ENCODE peak calls at places on chromosomes 7 and 10, in seven cellular contexts. One of them, this sample, is unnamed.

GRCh38 chr7:24328050-24328449 is 44.1 kb downstream of the NPY start:
- DNase-seq in CD8-positive, alpha-beta T cell: no peak
- DNase-seq in AG04450: no peak
- DNase-seq in breast epithelium: no peak
- DNase-seq in heart left ventricle: no peak
- DNase-seq in right lobe of liver: no peak
- DNase-seq in endothelial cell of umbilical vein: no peak
- DNase-seq in this sample: no peak

GRCh38 chr7:64651632-64652165 is 14.2 kb upstream of the ZNF107 start:
- DNase-seq in CD8-positive, alpha-beta T cell: no peak
- DNase-seq in AG04450: no peak
- DNase-seq in breast epithelium: no peak
- DNase-seq in heart left ventricle: no peak
- DNase-seq in right lobe of liver: no peak
- DNase-seq in endothelial cell of umbilical vein: no peak
- DNase-seq in this sample: no peak

GRCh38 chr10:70223728-70224127 is 9.5 kb downstream of the PPA1 start:
- DNase-seq in CD8-positive, alpha-beta T cell: no peak
- DNase-seq in AG04450: no peak
- DNase-seq in breast epithelium: no peak
- DNase-seq in heart left ventricle: no peak
- DNase-seq in right lobe of liver: no peak
- DNase-seq in endothelial cell of umbilical vein: no peak
- DNase-seq in this sample: no peak

GRCh38 chr7:19575909-19576557 is 132.8 kb downstream of the POLR1F start:
- DNase-seq in CD8-positive, alpha-beta T cell: no peak
- DNase-seq in AG04450: no peak
- DNase-seq in breast epithelium: no peak
- DNase-seq in heart left ventricle: no peak
- DNase-seq in right lobe of liver: no peak
- DNase-seq in endothelial cell of umbilical vein: no peak
- DNase-seq in this sample: no peak

GRCh38 chr7:111677848-111678247 is 115.6 kb upstream of the IMMP2L start:
- DNase-seq in CD8-positive, alpha-beta T cell: no peak
- DNase-seq in AG04450: no peak
- DNase-seq in breast epithelium: no peak
- DNase-seq in heart left ventricle: no peak
- DNase-seq in right lobe of liver: peak; percentile 61
- DNase-seq in endothelial cell of umbilical vein: no peak
- DNase-seq in this sample: no peak

GRCh38 chr7:126001344-126001743 is 1071.7 kb upstream of the POT1 start:
- DNase-seq in CD8-positive, alpha-beta T cell: no peak
- DNase-seq in AG04450: no peak
- DNase-seq in breast epithelium: no peak
- DNase-seq in heart left ventricle: no peak
- DNase-seq in right lobe of liver: no peak
- DNase-seq in endothelial cell of umbilical vein: no peak
- DNase-seq in this sample: no peak

GRCh38 chr10:84429926-84430520 is 101.6 kb downstream of the CCSER2 start:
- DNase-seq in CD8-positive, alpha-beta T cell: peak; percentile 45
- DNase-seq in AG04450: no peak
- DNase-seq in breast epithelium: peak; percentile 58
- DNase-seq in heart left ventricle: peak; percentile 38
- DNase-seq in right lobe of liver: peak; percentile 58
- DNase-seq in endothelial cell of umbilical vein: peak; percentile 73
- DNase-seq in this sample: peak; percentile 43

GRCh38 chr7:2687881-2688318 is at the start of gene AMZ1:
- DNase-seq in CD8-positive, alpha-beta T cell: no peak
- DNase-seq in AG04450: no peak
- DNase-seq in breast epithelium: no peak
- DNase-seq in heart left ventricle: no peak
- DNase-seq in right lobe of liver: no peak
- DNase-seq in endothelial cell of umbilical vein: no peak
- DNase-seq in this sample: no peak

GRCh38 chr10:26290236-26290635 is 73.7 kb downstream of the GAD2 start:
- DNase-seq in CD8-positive, alpha-beta T cell: no peak
- DNase-seq in AG04450: no peak
- DNase-seq in breast epithelium: no peak
- DNase-seq in heart left ventricle: no peak
- DNase-seq in right lobe of liver: no peak
- DNase-seq in endothelial cell of umbilical vein: no peak
- DNase-seq in this sample: no peak

GRCh38 chr10:93947055-93947454 is 46.7 kb upstream of the PLCE1 start:
- DNase-seq in CD8-positive, alpha-beta T cell: no peak
- DNase-seq in AG04450: peak; percentile 60
- DNase-seq in breast epithelium: no peak
- DNase-seq in heart left ventricle: peak; percentile 77
- DNase-seq in right lobe of liver: no peak
- DNase-seq in endothelial cell of umbilical vein: no peak
- DNase-seq in this sample: no peak

GRCh38 chr7:29146888-29147609 is 712 bp upstream of the CPVL start:
- DNase-seq in CD8-positive, alpha-beta T cell: no peak
- DNase-seq in AG04450: no peak
- DNase-seq in breast epithelium: no peak
- DNase-seq in heart left ventricle: peak; percentile 73
- DNase-seq in right lobe of liver: no peak
- DNase-seq in endothelial cell of umbilical vein: no peak
- DNase-seq in this sample: no peak

GRCh38 chr7:84613411-84613810 is 418.8 kb upstream of the SEMA3A start:
- DNase-seq in CD8-positive, alpha-beta T cell: no peak
- DNase-seq in AG04450: no peak
- DNase-seq in breast epithelium: no peak
- DNase-seq in heart left ventricle: no peak
- DNase-seq in right lobe of liver: no peak
- DNase-seq in endothelial cell of umbilical vein: no peak
- DNase-seq in this sample: no peak

GRCh38 chr7:101608772-101609713 is 20.1 kb downstream of the MYL10 start:
- DNase-seq in CD8-positive, alpha-beta T cell: no peak
- DNase-seq in AG04450: no peak
- DNase-seq in breast epithelium: peak; percentile 79
- DNase-seq in heart left ventricle: no peak
- DNase-seq in right lobe of liver: no peak
- DNase-seq in endothelial cell of umbilical vein: no peak
- DNase-seq in this sample: no peak

GRCh38 chr10:99793819-99794218 is 11.4 kb downstream of the ABCC2 start:
- DNase-seq in CD8-positive, alpha-beta T cell: no peak
- DNase-seq in AG04450: no peak
- DNase-seq in breast epithelium: no peak
- DNase-seq in heart left ventricle: no peak
- DNase-seq in right lobe of liver: no peak
- DNase-seq in endothelial cell of umbilical vein: no peak
- DNase-seq in this sample: no peak
- TF ChIP-seq CTCF in CD8-positive, alpha-beta T cell: no peak
- TF ChIP-seq CTCF in AG04450: no peak
- TF ChIP-seq CTCF in breast epithelium: no peak
- TF ChIP-seq CTCF in heart left ventricle: no peak
- TF ChIP-seq CTCF in right lobe of liver: no peak
- TF ChIP-seq CTCF in endothelial cell of umbilical vein: no peak
- TF ChIP-seq CTCF in this sample: no peak

GRCh38 chr7:99825873-99826272 is 1.9 kb upstream of the CYP3A43 start:
- DNase-seq in CD8-positive, alpha-beta T cell: no peak
- DNase-seq in AG04450: no peak
- DNase-seq in breast epithelium: no peak
- DNase-seq in heart left ventricle: no peak
- DNase-seq in right lobe of liver: no peak
- DNase-seq in endothelial cell of umbilical vein: no peak
- DNase-seq in this sample: no peak
- H3K27me3 ChIP-seq in CD8-positive, alpha-beta T cell: no peaks in the 10 kb centered on the region
- H3K27me3 ChIP-seq in AG04450: peaks cover 2% of the 10 kb centered on the region
- H3K27me3 ChIP-seq in breast epithelium: no peaks in the 10 kb centered on the region
- H3K27me3 ChIP-seq in heart left ventricle: no peaks in the 10 kb centered on the region
- H3K27me3 ChIP-seq in right lobe of liver: no peaks in the 10 kb centered on the region
- H3K27me3 ChIP-seq in endothelial cell of umbilical vein: peaks cover 12% of the 10 kb centered on the region
- H3K27me3 ChIP-seq in this sample: no peaks in the 10 kb centered on the region

DNA sequence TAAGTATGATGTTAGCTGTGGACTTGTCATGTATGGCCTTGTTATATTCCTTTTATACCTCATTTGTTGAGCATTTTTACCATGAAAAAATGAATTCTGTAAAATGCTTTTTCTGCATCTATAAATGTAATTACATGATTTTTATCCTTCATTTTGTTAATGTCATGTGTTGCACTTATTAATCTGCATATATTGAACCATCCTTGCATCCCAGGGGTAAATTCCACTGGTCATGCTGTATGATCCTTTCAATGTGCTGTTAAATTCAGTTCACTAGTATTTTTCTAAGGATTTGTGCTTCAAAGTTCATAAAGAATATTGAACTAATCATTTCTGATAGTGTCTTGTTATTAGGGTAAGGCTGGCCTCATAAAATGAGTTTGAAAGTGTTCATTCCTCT is 31.9 kb upstream of the AHR start:
- DNase-seq in CD8-positive, alpha-beta T cell: no peak
- DNase-seq in AG04450: no peak
- DNase-seq in breast epithelium: no peak
- DNase-seq in heart left ventricle: no peak
- DNase-seq in right lobe of liver: no peak
- DNase-seq in endothelial cell of umbilical vein: no peak
- DNase-seq in this sample: no peak
- H3K27ac ChIP-seq in CD8-positive, alpha-beta T cell: no peak overlapping the region
- H3K27ac ChIP-seq in AG04450: no peak overlapping the region
- H3K27ac ChIP-seq in breast epithelium: no peak overlapping the region
- H3K27ac ChIP-seq in heart left ventricle: no peak overlapping the region
- H3K27ac ChIP-seq in right lobe of liver: no peak overlapping the region
- H3K27ac ChIP-seq in endothelial cell of umbilical vein: no peak overlapping the region
- H3K27ac ChIP-seq in this sample: no peak overlapping the region

GRCh38 chr7:1012004-1012348 is 29.0 kb downstream of the CYP2W1 start:
- DNase-seq in CD8-positive, alpha-beta T cell: no peak
- DNase-seq in AG04450: no peak
- DNase-seq in breast epithelium: no peak
- DNase-seq in heart left ventricle: no peak
- DNase-seq in right lobe of liver: no peak
- DNase-seq in endothelial cell of umbilical vein: no peak
- DNase-seq in this sample: no peak
- TF ChIP-seq CTCF in CD8-positive, alpha-beta T cell: no peak
- TF ChIP-seq CTCF in AG04450: no peak
- TF ChIP-seq CTCF in breast epithelium: no peak
- TF ChIP-seq CTCF in heart left ventricle: no peak
- TF ChIP-seq CTCF in right lobe of liver: no peak
- TF ChIP-seq CTCF in endothelial cell of umbilical vein: no peak
- TF ChIP-seq CTCF in this sample: no peak

This sample was measured in CD4-positive, alpha-beta T cell.